ENCODE peak calls at places on chromosomes 2 and 18, in five cellular contexts. One of them, this sample, is unnamed.

GRCh38 chr2:180203972-180204371 is 196.9 kb upstream of the CWC22 start:
- DNase-seq in A549: no peak
- DNase-seq in cardiac muscle cell: peak; percentile 87
- DNase-seq in fibroblast of mammary gland: peak; percentile 95
- DNase-seq in uterus: no peak
- DNase-seq in this sample: peak; percentile 10

GRCh38 chr18:35580748-35581534 is 599 bp upstream of the GALNT1 start:
- DNase-seq in uterus: peak; percentile 53
- DNase-seq in A549: peak; percentile 51
- DNase-seq in fibroblast of mammary gland: peak; percentile 46
- DNase-seq in cardiac muscle cell: peak; percentile 68
- DNase-seq in this sample: no peak

GRCh38 chr18:35005963-35006577 is 35.1 kb upstream of the MAPRE2 start:
- DNase-seq in cardiac muscle cell: peak; percentile 82
- DNase-seq in A549: peak; percentile 61
- DNase-seq in fibroblast of mammary gland: peak; percentile 76
- DNase-seq in uterus: no peak
- DNase-seq in this sample: peak; percentile 62

GRCh38 chr2:24836706-24837105 is 43.5 kb downstream of the CENPO start:
- DNase-seq in uterus: no peak
- DNase-seq in fibroblast of mammary gland: no peak
- DNase-seq in cardiac muscle cell: no peak
- DNase-seq in A549: no peak
- DNase-seq in this sample: no peak

GRCh38 chr2:65488527-65488926 is 56.1 kb upstream of the SPRED2 start:
- DNase-seq in cardiac muscle cell: no peak
- DNase-seq in A549: no peak
- DNase-seq in uterus: no peak
- DNase-seq in fibroblast of mammary gland: no peak
- DNase-seq in this sample: no peak

GRCh38 chr2:165814473-165814872 is 20.4 kb upstream of the GALNT3 start:
- DNase-seq in A549: no peak
- DNase-seq in uterus: no peak
- DNase-seq in fibroblast of mammary gland: no peak
- DNase-seq in cardiac muscle cell: no peak
- DNase-seq in this sample: no peak

GRCh38 chr2:111946294-111947114 is 48.1 kb downstream of the MERTK start:
- DNase-seq in fibroblast of mammary gland: peak; percentile 96
- DNase-seq in cardiac muscle cell: peak; percentile 93
- DNase-seq in uterus: no peak
- DNase-seq in A549: peak; percentile 61
- DNase-seq in this sample: peak; percentile 74

GRCh38 chr18:10057401-10057800 is 143.6 kb downstream of the VAPA start:
- DNase-seq in cardiac muscle cell: no peak
- DNase-seq in A549: no peak
- DNase-seq in uterus: no peak
- DNase-seq in fibroblast of mammary gland: no peak
- DNase-seq in this sample: no peak

GRCh38 chr2:31038385-31038784 is 99.9 kb downstream of the GALNT14 start:
- DNase-seq in cardiac muscle cell: no peak
- DNase-seq in uterus: no peak
- DNase-seq in fibroblast of mammary gland: no peak
- DNase-seq in A549: peak; percentile 20
- DNase-seq in this sample: no peak
- TF ChIP-seq CTCF in cardiac muscle cell: no peak
- TF ChIP-seq CTCF in uterus: no peak
- TF ChIP-seq CTCF in fibroblast of mammary gland: no peak
- TF ChIP-seq CTCF in A549: no peak
- TF ChIP-seq CTCF in this sample: no peak

DNA sequence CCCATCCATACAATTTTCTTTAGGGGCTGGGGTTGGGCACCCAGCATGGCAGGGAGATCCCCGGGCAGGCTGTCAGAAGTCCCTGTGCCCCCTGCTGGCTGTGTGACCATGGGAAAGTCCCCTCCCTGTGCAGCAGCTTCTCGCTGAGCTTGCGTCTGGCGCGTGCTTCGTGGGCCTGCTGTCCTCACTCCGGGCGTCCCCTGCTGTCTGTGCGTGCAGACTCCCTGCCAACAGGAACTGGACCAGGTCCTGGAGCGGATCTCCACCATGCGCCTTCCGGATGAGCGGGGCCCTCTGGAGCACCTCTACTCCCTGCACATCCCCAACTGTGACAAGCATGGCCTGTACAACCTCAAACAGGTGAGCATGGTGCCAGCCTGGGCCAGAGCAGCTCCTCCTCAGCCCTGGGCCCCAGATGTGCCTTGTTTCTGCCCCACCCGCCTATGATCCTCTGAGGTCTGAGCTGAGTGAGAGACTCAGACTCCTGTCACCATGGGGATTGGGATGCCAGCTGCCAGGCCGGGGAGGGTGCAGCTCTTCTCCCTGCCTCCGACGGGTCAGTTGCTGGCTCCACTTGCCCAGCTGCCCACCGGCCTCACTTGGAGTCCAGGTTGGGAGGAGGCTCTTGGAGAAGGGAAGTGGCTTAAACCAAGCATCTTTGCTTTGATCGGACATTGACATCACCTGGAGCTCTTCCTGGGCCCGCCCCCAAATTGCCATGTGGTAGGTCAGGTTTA is 28.6 kb downstream of the IGFBP2 start:
- DNase-seq in A549: peak; percentile 12
- DNase-seq in uterus: no peak
- DNase-seq in cardiac muscle cell: no peak
- DNase-seq in fibroblast of mammary gland: no peak
- DNase-seq in this sample: no peak
- TF ChIP-seq CTCF in A549: no peak
- TF ChIP-seq CTCF in uterus: no peak
- TF ChIP-seq CTCF in cardiac muscle cell: no peak
- TF ChIP-seq CTCF in fibroblast of mammary gland: no peak
- TF ChIP-seq CTCF in this sample: peak; percentile 57

DNA sequence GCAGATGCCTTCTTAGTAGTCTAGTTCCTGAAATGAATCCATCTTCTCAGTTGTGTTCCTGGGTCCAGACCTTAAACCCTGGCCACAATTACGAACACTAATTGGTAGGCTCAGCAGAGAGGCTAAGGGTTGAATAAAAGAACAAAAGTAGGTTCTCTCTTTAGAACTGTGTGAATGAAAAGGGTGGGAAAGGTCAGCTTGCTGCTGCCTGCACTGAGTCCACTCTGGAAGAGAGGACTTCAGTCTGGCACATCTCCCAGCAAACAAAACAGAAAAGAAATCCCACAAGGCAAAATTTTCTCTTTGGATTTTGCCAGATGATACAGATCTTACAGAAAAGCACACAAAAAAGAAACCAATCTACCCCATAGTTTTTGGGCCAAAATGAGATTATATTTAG is 68.2 kb upstream of the STAM2 start:
- DNase-seq in cardiac muscle cell: no peak
- DNase-seq in fibroblast of mammary gland: no peak
- DNase-seq in uterus: no peak
- DNase-seq in A549: no peak
- DNase-seq in this sample: no peak
- TF ChIP-seq CTCF in cardiac muscle cell: no peak
- TF ChIP-seq CTCF in fibroblast of mammary gland: no peak
- TF ChIP-seq CTCF in uterus: no peak
- TF ChIP-seq CTCF in A549: no peak
- TF ChIP-seq CTCF in this sample: no peak

DNA sequence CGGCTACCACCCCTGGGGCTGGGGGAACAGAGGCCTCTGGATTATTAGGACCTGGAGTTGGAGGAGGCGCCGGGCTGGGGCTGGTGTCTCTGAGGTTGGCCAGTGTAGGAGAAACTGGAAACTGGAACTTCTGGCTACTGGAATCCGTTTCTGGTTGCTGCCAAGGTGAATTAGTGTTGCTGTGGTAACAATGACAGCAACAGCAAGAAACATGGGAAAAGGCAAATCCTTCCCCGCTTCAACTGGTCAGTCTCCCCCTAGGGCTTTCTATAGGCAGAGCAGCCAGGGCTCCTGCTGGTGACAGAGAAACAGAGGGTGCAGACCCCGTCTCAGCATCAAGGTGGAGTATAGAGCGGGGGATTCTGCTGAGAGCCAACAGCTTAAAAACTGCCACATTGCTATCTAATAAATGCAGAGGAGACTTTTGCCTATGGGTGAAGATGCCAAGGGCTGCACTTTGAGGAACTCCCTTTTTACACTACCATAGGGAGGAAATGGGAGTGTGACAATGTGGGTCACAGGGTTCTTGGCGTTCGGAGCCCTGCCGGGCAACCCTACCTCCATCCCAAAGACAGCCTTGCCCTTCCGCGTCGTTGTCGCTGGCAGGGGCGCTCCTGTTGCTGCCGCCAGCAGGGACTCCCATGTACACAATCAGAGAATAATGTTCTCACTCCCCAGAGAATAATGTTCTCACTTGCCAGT is 81.4 kb upstream of the CABLES1 start:
- DNase-seq in uterus: no peak
- DNase-seq in fibroblast of mammary gland: peak; percentile 62
- DNase-seq in A549: peak; percentile 31
- DNase-seq in cardiac muscle cell: peak; percentile 73
- DNase-seq in this sample: peak; percentile 76
- TF ChIP-seq CTCF in uterus: no peak
- TF ChIP-seq CTCF in fibroblast of mammary gland: peak; percentile 35
- TF ChIP-seq CTCF in A549: no peak
- TF ChIP-seq CTCF in cardiac muscle cell: peak; percentile 53
- TF ChIP-seq CTCF in this sample: peak; percentile 60

DNA sequence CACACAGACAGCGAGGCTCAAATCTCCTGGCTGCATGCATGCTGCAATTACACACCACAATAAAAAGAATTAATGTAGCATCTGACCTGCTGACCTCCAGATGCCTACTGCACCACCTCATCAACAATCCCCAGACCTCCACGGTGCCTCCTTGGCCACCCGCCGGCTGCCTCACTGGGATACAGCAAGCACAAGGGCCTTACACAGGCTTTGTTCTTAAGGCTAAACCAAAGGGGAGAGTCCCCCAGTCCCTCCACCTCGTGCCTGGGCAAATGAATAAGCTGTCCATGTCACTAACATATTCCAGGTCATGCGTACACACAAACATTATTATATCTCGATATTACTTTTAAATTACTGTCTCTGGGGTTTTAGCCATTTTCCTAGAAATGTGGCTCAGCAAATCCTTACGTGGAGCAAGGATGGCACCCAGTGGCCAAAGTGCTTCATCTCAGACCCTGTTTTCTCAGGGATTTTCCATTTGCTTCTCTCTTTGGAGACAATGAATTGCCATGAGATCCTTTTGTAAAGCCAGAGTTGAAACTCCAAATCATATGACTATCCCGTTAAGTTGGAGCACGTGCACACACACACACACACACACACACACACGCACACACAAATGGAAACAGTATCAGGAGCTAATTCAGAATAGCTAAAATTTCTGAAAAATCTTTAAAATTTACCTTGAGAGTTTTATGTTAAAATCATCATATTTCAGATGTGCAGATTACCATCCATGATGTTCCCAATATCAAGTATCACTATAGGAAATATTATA is 313.8 kb downstream of the PDE11A start:
- DNase-seq in fibroblast of mammary gland: peak; percentile 58
- DNase-seq in cardiac muscle cell: peak; percentile 70
- DNase-seq in A549: peak; percentile 46
- DNase-seq in uterus: peak; percentile 61
- DNase-seq in this sample: peak; percentile 68
- TF ChIP-seq CTCF in fibroblast of mammary gland: peak; percentile 51
- TF ChIP-seq CTCF in cardiac muscle cell: peak; percentile 63
- TF ChIP-seq CTCF in A549: peak; percentile 58
- TF ChIP-seq CTCF in uterus: peak; percentile 80
- TF ChIP-seq CTCF in this sample: peak; percentile 76

DNA sequence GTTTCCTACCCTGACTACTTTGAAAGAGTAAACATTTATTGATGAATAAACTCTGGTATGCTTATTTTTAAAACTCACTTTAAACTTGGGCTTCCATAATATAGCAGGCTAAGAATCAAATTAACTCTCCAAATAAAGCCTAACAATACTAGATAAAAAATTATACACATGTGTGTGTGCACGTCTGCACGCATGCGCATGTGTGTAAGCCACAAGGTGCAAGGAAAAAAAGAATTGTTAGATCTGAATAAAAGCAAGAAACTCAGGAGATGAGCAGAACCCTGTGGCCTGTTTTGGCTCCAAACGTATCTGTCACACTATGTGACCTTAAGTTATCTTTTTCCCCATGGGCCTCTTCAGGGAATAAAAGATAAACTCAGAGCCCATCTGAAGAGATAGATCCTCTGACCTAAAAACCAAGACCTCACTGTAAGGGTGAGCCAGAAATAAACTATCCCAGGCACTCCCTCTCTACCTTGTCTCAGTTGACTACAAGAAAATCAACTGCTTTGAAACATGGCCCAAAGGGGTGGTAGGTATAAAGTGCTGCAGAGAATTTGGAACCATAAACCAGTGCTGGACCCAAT is 6.3 kb downstream of the HDHD2 start:
- DNase-seq in uterus: no peak
- DNase-seq in fibroblast of mammary gland: no peak
- DNase-seq in cardiac muscle cell: no peak
- DNase-seq in A549: no peak
- DNase-seq in this sample: no peak
- TF ChIP-seq CTCF in uterus: no peak
- TF ChIP-seq CTCF in fibroblast of mammary gland: no peak
- TF ChIP-seq CTCF in cardiac muscle cell: no peak
- TF ChIP-seq CTCF in A549: no peak
- TF ChIP-seq CTCF in this sample: no peak

GRCh38 chr18:75173125-75173432 is 35.9 kb downstream of the PTGR3 start:
- DNase-seq in uterus: no peak
- DNase-seq in A549: no peak
- DNase-seq in cardiac muscle cell: peak; percentile 4
- DNase-seq in fibroblast of mammary gland: peak; percentile 13
- DNase-seq in this sample: peak; percentile 11
- TF ChIP-seq CTCF in uterus: no peak
- TF ChIP-seq CTCF in A549: no peak
- TF ChIP-seq CTCF in cardiac muscle cell: no peak
- TF ChIP-seq CTCF in fibroblast of mammary gland: peak; percentile 4
- TF ChIP-seq CTCF in this sample: peak; percentile 22

This sample was measured in HFFc6.